ENCODE peak calls at places on chromosomes 1 and 21, in five cellular contexts. K, X, E, J and A are unnamed samples.

GRCh38 chr21:42234464-42235241 is 15.7 kb downstream of the ABCG1 start:
- DNase-seq in J (peak), E (peak), X (no peak), K (peak), A (peak)

GRCh38 chr1:68340951-68341350 is 108.6 kb upstream of the WLS start:
- DNase-seq in K (no peak), E (no peak), X (no peak), J (no peak), A (no peak)

GRCh38 chr21:45296638-45297037 is 8.9 kb upstream of the POFUT2 start:
- DNase-seq in E (no peak), J (no peak), X (no peak), K (no peak), A (no peak)

GRCh38 chr1:1181129-1181937 is 7.7 kb downstream of the TTLL10 start:
- DNase-seq in X (no peak), J (no peak), E (no peak), K (peak), A (no peak)

GRCh38 chr1:205396972-205397616 is 24.8 kb downstream of the LEMD1 start:
- DNase-seq in X (no peak), E (peak), J (peak), K (peak), A (no peak)

GRCh38 chr1:100164226-100164625 is 13.8 kb downstream of the LRRC39 start:
- DNase-seq in X (no peak), E (peak), K (no peak), J (peak), A (no peak)

GRCh38 chr1:97529600-97529999 is 391.2 kb downstream of the DPYD start:
- DNase-seq in E (no peak), J (no peak), X (no peak), K (no peak), A (no peak)

GRCh38 chr1:65539272-65540131 is 119.0 kb downstream of the LEPR start:
- DNase-seq in K (no peak), E (no peak), X (no peak), J (no peak), A (no peak)

GRCh38 chr1:64515427-64515826 is 45.5 kb downstream of the CACHD1 start:
- DNase-seq in J (no peak), K (no peak), X (no peak), E (peak), A (peak)

GRCh38 chr21:45347712-45348477 is 57.1 kb upstream of the COL18A1 start:
- DNase-seq in E (no peak), J (no peak), X (no peak), K (no peak), A (no peak)

GRCh38 chr1:226181996-226182714 is 4.4 kb downstream of the ACBD3 start:
- DNase-seq in K (peak), E (peak), X (no peak), J (no peak), A (peak)

GRCh38 chr1:91553196-91553595 is 52.5 kb downstream of the CDC7 start:
- DNase-seq in X (no peak), J (no peak), E (peak), K (no peak), A (peak)

GRCh38 chr1:7207875-7208646 is 422.8 kb downstream of the CAMTA1 start:
- DNase-seq in E (peak), J (peak), X (peak), K (peak), A (peak)

GRCh38 chr1:2847086-2847850 is 45.8 kb upstream of the TTC34 start:
- DNase-seq in X (no peak), J (no peak), K (no peak), E (no peak), A (no peak)

GRCh38 chr1:152961201-152961891 is 9.1 kb upstream of the SPRR4 start:
- DNase-seq in K (no peak), X (no peak), J (no peak), E (no peak), A (no peak)

GRCh38 chr1:228852015-228852414 is 116.7 kb downstream of the RHOU start:
- DNase-seq in J (no peak), E (no peak), X (no peak), K (peak), A (no peak)

GRCh38 chr1:228851196-228851595 is 115.9 kb downstream of the RHOU start:
- DNase-seq in E (no peak), X (no peak), J (no peak), K (peak), A (no peak)

GRCh38 chr1:228848406-228848805 is 113.1 kb downstream of the RHOU start:
- DNase-seq in X (no peak), J (no peak), E (no peak), K (no peak), A (no peak)

GRCh38 chr1:228849011-228849541 is 113.8 kb downstream of the RHOU start:
- DNase-seq in J (no peak), E (no peak), X (no peak), K (peak), A (no peak)

GRCh38 chr1:228850141-228851100 is 115.1 kb downstream of the RHOU start:
- DNase-seq in J (no peak), E (peak), X (no peak), K (peak), A (peak)
- H4K91ac ChIP-seq in J (no peak), E (no peak), X (peak), K (no peak), A (peak)

GRCh38 chr1:111582016-111582415 is 37.6 kb upstream of the RAP1A start:
- DNase-seq in X (no peak), K (no peak), J (no peak), E (no peak), A (no peak)
- H3K14ac ChIP-seq in X (no peak), K (no peak), J (no peak), E (no peak), A (no peak)

DNA sequence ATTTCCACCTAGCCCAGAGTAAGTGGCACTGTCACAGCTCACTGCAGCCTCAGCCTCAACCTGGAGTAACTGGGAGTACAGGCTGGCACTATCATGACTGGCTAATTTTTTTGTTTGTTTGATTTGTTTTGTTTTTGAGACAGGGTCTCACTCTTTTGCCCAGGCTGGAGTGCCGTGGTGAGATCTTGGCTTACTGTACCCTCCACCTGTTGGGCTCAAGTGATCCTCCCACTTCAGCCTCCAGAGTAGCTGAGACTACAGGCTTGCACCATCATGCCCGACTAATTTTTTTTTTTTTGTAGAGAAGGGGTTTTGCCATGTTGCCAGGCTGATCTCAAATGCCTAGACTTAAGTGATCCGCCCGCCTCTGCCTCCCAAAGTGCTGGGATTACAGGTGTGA is 2.5 kb downstream of the UCK2 start:
- DNase-seq in K (no peak), X (no peak), E (no peak), J (no peak), A (no peak)
- H4K91ac ChIP-seq in K (no peak), X (no peak), E (no peak), J (no peak), A (no peak)

GRCh38 chr1:201095581-201096531 is 16.4 kb downstream of the CACNA1S start:
- DNase-seq in J (no peak), K (no peak), E (no peak), X (no peak), A (no peak)

GRCh38 chr1:201092738-201093137 is 19.5 kb downstream of the CACNA1S start:
- DNase-seq in J (no peak), X (no peak), K (no peak), E (no peak), A (no peak)

GRCh38 chr1:201094829-201095228 is 17.4 kb downstream of the CACNA1S start:
- DNase-seq in X (no peak), E (no peak), K (no peak), J (no peak), A (no peak)

GRCh38 chr1:201093962-201094361 is 18.3 kb downstream of the CACNA1S start:
- DNase-seq in J (no peak), K (no peak), E (no peak), X (no peak), A (no peak)

DNA sequence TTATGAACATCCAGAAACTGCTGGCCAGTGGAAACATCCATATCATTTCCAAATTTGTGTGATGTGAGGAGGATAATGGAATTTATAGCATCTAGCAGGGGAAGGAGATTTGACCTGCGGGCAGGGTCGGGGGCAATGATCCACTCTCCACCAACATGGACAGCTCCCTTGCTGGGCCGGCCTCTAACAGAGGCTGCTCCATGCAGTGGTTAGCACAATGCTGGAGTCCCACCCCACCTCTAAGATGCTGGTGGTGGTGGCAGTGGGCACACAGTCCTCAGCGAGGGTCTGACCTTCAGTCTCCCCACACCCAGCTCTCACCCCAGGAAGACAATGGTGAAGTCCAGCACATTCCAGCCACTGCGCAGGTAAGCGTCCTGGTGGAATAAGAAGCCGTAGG is 18.7 kb downstream of the CACNA1S start:
- DNase-seq in X (no peak), J (no peak), E (no peak), K (no peak), A (no peak)
- H3K14ac ChIP-seq in X (no peak), J (no peak), E (no peak), K (no peak), A (no peak)

DNA sequence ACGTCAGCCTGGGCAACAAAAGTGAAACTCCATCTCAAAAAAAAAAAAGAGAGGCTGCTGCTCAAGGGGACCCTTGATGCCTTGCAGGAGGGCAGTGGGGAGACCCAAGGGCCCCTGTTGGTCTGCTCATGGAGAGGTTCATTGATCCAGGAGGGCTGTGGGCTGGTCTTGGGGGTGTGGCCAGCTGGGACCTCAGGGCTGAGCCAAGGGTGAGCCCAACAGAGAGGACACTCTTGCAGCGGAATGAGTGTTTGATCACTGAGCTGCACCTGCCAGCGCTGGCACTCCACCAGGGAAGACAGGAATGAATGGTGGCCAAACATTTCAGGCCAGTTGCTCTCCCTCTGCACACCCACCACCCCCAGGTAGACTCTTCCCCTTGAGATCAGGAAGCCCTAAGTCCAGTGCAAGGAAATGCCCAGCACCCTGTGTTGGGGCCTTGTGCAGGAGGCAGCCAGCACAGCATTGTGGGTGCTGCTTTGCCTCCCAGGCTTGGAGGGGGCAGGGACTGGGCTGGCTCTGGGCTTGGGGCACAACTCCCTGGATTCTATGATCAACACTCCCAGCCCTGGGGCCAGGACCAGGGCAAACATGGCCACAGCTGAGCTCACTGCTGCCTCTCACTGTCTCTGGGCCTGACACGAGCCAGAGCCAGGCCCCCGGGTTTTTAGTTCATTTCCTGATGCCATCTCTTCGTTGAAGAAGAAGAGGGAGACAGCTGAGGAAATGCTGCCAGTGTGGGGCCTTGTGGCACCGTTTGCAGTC is 50.6 kb downstream of the IRF2BP2 start:
- DNase-seq in J (no peak), K (no peak), X (no peak), E (no peak), A (no peak)
- H4K91ac ChIP-seq in J (no peak), K (no peak), X (no peak), E (no peak), A (peak)